ENCODE peak calls at places on chromosomes 5 and 9, in four cellular contexts. C is GM12878, Q is K562, K is endothelial cell of umbilical vein. G is an unnamed sample.

GRCh38 chr9:14417230-14417629 is 103.3 kb upstream of the NFIB start:
- DNase-seq in C (no peak), Q (no peak), K (no peak), G (no peak)

GRCh38 chr5:80960531-80961375 is 590 bp downstream of the RASGRF2 start:
- DNase-seq in C (no peak), Q (no peak), K (peak), G (peak)

GRCh38 chr5:10622810-10623209 is 58.9 kb downstream of the ANKRD33B start:
- DNase-seq in C (no peak), Q (no peak), K (no peak), G (no peak)

GRCh38 chr5:179378441-179379271 is 33.4 kb upstream of the ADAMTS2 start:
- DNase-seq in C (no peak), Q (no peak), K (no peak), G (no peak)

GRCh38 chr5:118611332-118611945 is 376.9 kb downstream of the DTWD2 start:
- DNase-seq in C (no peak), Q (peak), K (no peak), G (peak)

GRCh38 chr5:178213748-178214151 is 9.4 kb downstream of the HNRNPAB start:
- DNase-seq in C (no peak), Q (no peak), K (no peak), G (no peak)

GRCh38 chr5:87246046-87246445 is 21.6 kb upstream of the RASA1 start:
- DNase-seq in C (no peak), Q (no peak), K (peak), G (no peak)

GRCh38 chr5:15719784-15720183 is 219.8 kb downstream of the FBXL7 start:
- DNase-seq in C (no peak), Q (no peak), K (peak), G (no peak)

GRCh38 chr9:86827893-86828292 is 119.4 kb downstream of the GAS1 start:
- DNase-seq in C (no peak), Q (no peak), K (no peak), G (no peak)

DNA sequence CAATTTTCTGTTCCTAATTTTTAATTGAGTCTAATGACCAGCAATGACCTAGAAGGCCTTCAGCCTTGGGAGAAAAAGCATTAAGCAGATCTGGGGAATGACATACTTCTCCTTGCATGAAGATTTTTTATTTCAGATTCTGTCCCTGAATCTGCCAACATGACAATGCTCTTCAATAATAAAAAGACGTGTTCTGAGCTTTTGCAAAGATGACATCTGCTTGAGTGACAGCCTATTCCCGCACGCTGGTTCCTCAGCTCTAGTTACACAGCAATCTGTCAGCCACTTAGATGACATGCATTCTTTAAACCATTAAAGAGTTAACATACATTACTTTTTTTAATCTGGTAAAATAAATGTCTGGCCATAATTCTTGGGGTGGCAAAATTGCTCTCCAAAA is 129.3 kb upstream of the CDH6 start:
- DNase-seq in C (no peak), Q (no peak), K (no peak), G (no peak)
- TF ChIP-seq POLR2AphosphoS5 in C (no peak), Q (no peak), K (no peak), G (no peak)

GRCh38 chr5:148120317-148120716 is 48.0 kb upstream of the SPINK14 start:
- DNase-seq in C (no peak), Q (no peak), K (no peak), G (peak)
- TF ChIP-seq MYC in C (no peak), Q (no peak), K (no peak), G (no peak)

GRCh38 chr9:97982719-97983523 is at the start of gene ANP32B:
- DNase-seq in C (peak), Q (peak), K (peak), G (peak)
- TF ChIP-seq POLR2AphosphoS5 in C (peak), Q (peak), K (peak), G (peak)

GRCh38 chr5:137190031-137190430 is 309.1 kb downstream of the SPOCK1 start:
- DNase-seq in C (no peak), Q (no peak), K (no peak), G (no peak)

GRCh38 chr5:137190441-137190840 is 308.7 kb downstream of the SPOCK1 start:
- DNase-seq in C (no peak), Q (no peak), K (no peak), G (no peak)

GRCh38 chr5:137194300-137194699 is 304.8 kb downstream of the SPOCK1 start:
- DNase-seq in C (no peak), Q (no peak), K (no peak), G (no peak)

GRCh38 chr5:137192293-137192743 is 306.8 kb downstream of the SPOCK1 start:
- DNase-seq in C (no peak), Q (no peak), K (peak), G (no peak)

GRCh38 chr5:137191179-137191578 is 307.9 kb downstream of the SPOCK1 start:
- DNase-seq in C (no peak), Q (no peak), K (no peak), G (no peak)
- TF ChIP-seq MYC in C (no peak), Q (no peak), K (no peak), G (no peak)